ENCODE peak calls at places on chromosomes 12 and 14, in ten cellular contexts. C is PC-3; V is H7; X is SW 1271; A is activated naive CD4-positive, alpha-beta T cell treated with anti-CD3 and anti-CD28 coated beads for 36 hours; O is stimulated activated CD4-positive, alpha-beta T cell treated with anti-CD3 and anti-CD28 coated beads, Interleukin-15, amount 100 ng/mL, for 1 hour; Q is activated T-cell treated with anti-CD3 and anti-CD28 coated beads, Interleukin-2, amount 50 U/mL, for 24 hours; Z is NCI-H146; L is NCI-H1105; B is kidney tubule cell. J is an unnamed sample.

GRCh38 chr12:6345319-6346071 is 3.6 kb upstream of the TNFRSF1A start:
- DNase-seq in C (peak; percentile 83), V (no peak), X (peak; percentile 91), A (peak; percentile 81), O (no peak), Q (no peak), Z (no peak), L (no peak), B (peak; percentile 95), J (peak; percentile 75)

GRCh38 chr12:14937014-14937413 is 1.3 kb downstream of the ERP27 start:
- DNase-seq in C (no peak), V (no peak), X (no peak), A (no peak), O (no peak), Q (no peak), Z (no peak), L (no peak), B (no peak), J (no peak)

GRCh38 chr12:118061876-118062791 is 1.2 kb upstream of the WSB2 start:
- DNase-seq in C (peak; percentile 73), V (peak; percentile 69), X (no peak), A (peak; percentile 26), O (no peak), Q (peak; percentile 53), Z (peak; percentile 70), L (peak; percentile 54), B (peak; percentile 69), J (no peak)

GRCh38 chr12:120961604-120962486 is 16.5 kb upstream of the HNF1A start:
- DNase-seq in C (no peak), V (peak; percentile 62), X (no peak), A (peak; percentile 23), O (no peak), Q (no peak), Z (peak; percentile 22), L (no peak), B (peak; percentile 61), J (no peak)

GRCh38 chr14:78638926-78639325 is 468.8 kb downstream of the NRXN3 start:
- DNase-seq in C (no peak), V (no peak), X (no peak), A (no peak), O (no peak), Q (no peak), Z (peak; percentile 82), L (no peak), B (no peak), J (no peak)

GRCh38 chr14:36905272-36906046 is 243.8 kb downstream of the PAX9 start:
- DNase-seq in C (no peak), V (no peak), X (no peak), A (no peak), O (no peak), Q (no peak), Z (peak; percentile 46), L (no peak), B (no peak), J (no peak)

GRCh38 chr12:120227233-120228040 is 26.5 kb upstream of the RPLP0 start:
- DNase-seq in C (no peak), V (peak; percentile 49), X (no peak), A (no peak), O (no peak), Q (no peak), Z (peak; percentile 58), L (no peak), B (no peak), J (no peak)

GRCh38 chr14:35287481-35288013 is 4.6 kb upstream of the PSMA6 start:
- DNase-seq in C (no peak), V (no peak), X (no peak), A (peak; percentile 83), O (no peak), Q (peak; percentile 71), Z (no peak), L (no peak), B (peak; percentile 77), J (no peak)

GRCh38 chr12:4858385-4858784 is 51.3 kb upstream of the KCNA1 start:
- DNase-seq in C (no peak), V (peak; percentile 75), X (no peak), A (no peak), O (no peak), Q (no peak), Z (peak; percentile 73), L (no peak), B (no peak), J (no peak)

GRCh38 chr12:8678661-8679111 is 16.1 kb upstream of the MFAP5 start:
- DNase-seq in C (no peak), V (no peak), X (no peak), A (no peak), O (no peak), Q (no peak), Z (no peak), L (no peak), B (peak; percentile 65), J (no peak)

GRCh38 chr14:75022655-75023054 is 19.9 kb downstream of the EIF2B2 start:
- DNase-seq in C (peak; percentile 33), V (peak; percentile 62), X (no peak), A (peak; percentile 8), O (no peak), Q (no peak), Z (no peak), L (no peak), B (peak; percentile 15), J (no peak)

J was measured in fibroblast of the conjunctiva.